ENCODE peak calls at places on chromosomes 12 and 14, in seven cellular contexts. U is psoas muscle, G is substantia nigra, Q is cardiac septum, S is T47D, I is fibroblast of lung, C is NCI-H2081. O is an unnamed sample.

GRCh38 chr12:12007001-12007712 is 63.6 kb upstream of the BCL2L14 start:
- DNase-seq in S (no peak), Q (no peak), G (no peak), C (no peak), U (no peak), I (peak), O (no peak)

GRCh38 chr12:91043408-91043807 is 14.4 kb downstream of the KERA start:
- DNase-seq in U (no peak), C (no peak), I (no peak), Q (no peak), S (no peak), G (no peak), O (no peak)

GRCh38 chr14:106619618-106620017 is 1093.2 kb downstream of the TMEM121 start:
- DNase-seq in I (no peak), S (no peak), U (no peak), C (no peak), G (no peak), Q (no peak), O (no peak)

GRCh38 chr14:60637490-60638452 is 11.5 kb downstream of the SIX1 start:
- DNase-seq in S (no peak), G (no peak), U (peak), I (peak), Q (no peak), C (no peak), O (no peak)

GRCh38 chr12:219891-220352 is 6.0 kb upstream of the SLC6A12 start:
- DNase-seq in C (peak), I (peak), S (peak), U (peak), G (peak), Q (no peak), O (peak)

GRCh38 chr12:81617915-81618314 is 141.2 kb downstream of the PPFIA2 start:
- DNase-seq in Q (no peak), G (no peak), C (peak), S (no peak), U (no peak), I (no peak), O (no peak)

GRCh38 chr14:92487513-92488133 is 26.0 kb upstream of the RIN3 start:
- DNase-seq in S (no peak), I (no peak), G (no peak), U (no peak), Q (no peak), C (no peak), O (no peak)

GRCh38 chr12:132560831-132561783 is 49.3 kb downstream of the LRCOL1 start:
- DNase-seq in I (peak), U (peak), G (no peak), S (peak), Q (no peak), C (peak), O (peak)

GRCh38 chr12:19561411-19561961 is 122.2 kb downstream of the AEBP2 start:
- DNase-seq in C (no peak), G (no peak), U (no peak), Q (no peak), I (no peak), S (no peak), O (no peak)

GRCh38 chr12:123398918-123399617 is 15.1 kb downstream of the KMT5A start:
- DNase-seq in U (no peak), S (no peak), I (no peak), Q (no peak), C (no peak), G (peak), O (no peak)

GRCh38 chr14:103329421-103330347 is 4.4 kb upstream of the EIF5 start:
- DNase-seq in G (no peak), S (peak), Q (no peak), C (peak), U (no peak), I (peak), O (no peak)

GRCh38 chr12:102063066-102063465 is 1.3 kb upstream of the WASHC3 start:
- DNase-seq in G (no peak), Q (no peak), C (peak), U (no peak), S (peak), I (no peak), O (no peak)

GRCh38 chr14:100076133-100076532 is 10.9 kb downstream of the EVL start:
- DNase-seq in G (no peak), I (peak), U (no peak), C (no peak), Q (no peak), S (peak), O (peak)

GRCh38 chr12:54991161-54991991 is 6.8 kb upstream of the TESPA1 start:
- DNase-seq in U (no peak), C (no peak), S (no peak), G (no peak), I (no peak), Q (no peak), O (peak)

GRCh38 chr12:27583981-27584380 is 60.0 kb downstream of the PPFIBP1 start:
- DNase-seq in G (no peak), I (no peak), Q (no peak), S (no peak), U (no peak), C (no peak), O (no peak)

GRCh38 chr12:80041691-80042090 is 57.6 kb upstream of the OTOGL start:
- DNase-seq in S (no peak), G (no peak), Q (no peak), I (peak), U (no peak), C (no peak), O (no peak)

GRCh38 chr14:21537088-21537424 is 10.9 kb upstream of the SALL2 start:
- DNase-seq in S (no peak), Q (no peak), U (no peak), C (no peak), G (no peak), I (no peak), O (no peak)

GRCh38 chr12:48557919-48558318 is 11.9 kb downstream of the LALBA start:
- DNase-seq in U (no peak), C (no peak), S (no peak), G (no peak), I (no peak), Q (no peak), O (no peak)

GRCh38 chr12:121080909-121081308 is 41.9 kb upstream of the OASL start:
- DNase-seq in G (no peak), Q (no peak), U (no peak), S (no peak), C (no peak), I (no peak), O (no peak)

GRCh38 chr14:60094306-60094897 is 2.7 kb downstream of the PCNX4 start:
- DNase-seq in G (no peak), Q (no peak), S (no peak), I (peak), C (no peak), U (no peak), O (no peak)

GRCh38 chr12:13176257-13176656 is 20.3 kb upstream of the EMP1 start:
- DNase-seq in G (no peak), U (no peak), S (no peak), I (no peak), Q (no peak), C (no peak), O (no peak)

GRCh38 chr14:69316449-69317391 is 56.8 kb downstream of the GALNT16 start:
- DNase-seq in C (no peak), U (peak), I (peak), Q (peak), G (no peak), S (peak), O (no peak)

GRCh38 chr14:63130531-63130930 is 73.7 kb upstream of the RHOJ start:
- DNase-seq in U (no peak), S (no peak), C (no peak), G (no peak), I (no peak), Q (no peak), O (no peak)

GRCh38 chr12:118058881-118059644 is 1.9 kb downstream of the WSB2 start:
- DNase-seq in I (no peak), C (no peak), U (no peak), S (peak), G (no peak), Q (no peak), O (no peak)

O was measured in RPMI8226.